ENCODE peak calls at places on chromosomes 13 and 19, in four cellular contexts. H, J, L and V are unnamed samples.
A peak's percentile ranks its signal among the peaks of the same experiment; 100 is the strongest.

GRCh38 chr13:93951153-93951552 is 528.3 kb downstream of the DCT start:
- DNase-seq in H (peak; percentile 77), J (no peak), L (no peak), V (no peak)

GRCh38 chr19:46205183-46205984 is 24.2 kb upstream of the IGFL1 start:
- DNase-seq in H (no peak), J (no peak), L (no peak), V (no peak)

GRCh38 chr19:24032651-24033050 is 54.3 kb upstream of the ZNF254 start:
- DNase-seq in H (no peak), J (no peak), L (no peak), V (no peak)

GRCh38 chr13:94128430-94128829 is 351.1 kb downstream of the DCT start:
- DNase-seq in H (no peak), J (no peak), L (no peak), V (peak; percentile 51)

GRCh38 chr19:15305582-15306334 is 26.6 kb downstream of the BRD4 start:
- DNase-seq in H (no peak), J (no peak), L (no peak), V (no peak)

GRCh38 chr19:50654882-50655281 is 5.6 kb downstream of the C19orf81 start:
- DNase-seq in H (no peak), J (no peak), L (no peak), V (no peak)

GRCh38 chr13:112329376-112329775 is 46.8 kb upstream of the SPACA7 start:
- DNase-seq in H (no peak), J (no peak), L (no peak), V (no peak)

GRCh38 chr19:5693195-5694166 is 3.4 kb downstream of the RPL36 start:
- DNase-seq in H (no peak), J (no peak), L (no peak), V (no peak)

GRCh38 chr19:35868172-35868822 is at the start of gene APLP1:
- DNase-seq in H (peak; percentile 61), J (peak; percentile 40), L (no peak), V (peak; percentile 87)

GRCh38 chr19:39308531-39309304 is 11.9 kb downstream of the LRFN1 start:
- DNase-seq in H (no peak), J (no peak), L (no peak), V (no peak)

GRCh38 chr19:8319807-8320520 is 1.2 kb downstream of the NDUFA7 start:
- DNase-seq in H (no peak), J (no peak), L (no peak), V (no peak)